ENCODE peak calls at places on chromosomes 11 and 22, in ten cellular contexts. J is fibroblast of pulmonary artery, U is Peyer's patch, S is A549, N is BJ, R is cardiac muscle cell, K is uterus, X is H1, P is NB4, A is right atrium auricular region. Q is an unnamed sample.
A peak's percentile ranks its signal among the peaks of the same experiment; 100 is the strongest.

GRCh38 chr22:35630387-35630793 is 13.3 kb upstream of the MB start:
- DNase-seq in A (no peak), N (no peak), P (no peak), R (peak; percentile 69), J (peak; percentile 60), K (no peak), X (no peak), U (no peak), S (peak; percentile 66), Q (peak; percentile 67)

GRCh38 chr11:43579171-43579918 is 101.2 kb upstream of the HSD17B12 start:
- DNase-seq in K (no peak), X (peak; percentile 86), R (peak; percentile 41), U (no peak), N (no peak), P (peak; percentile 70), S (peak; percentile 67), A (no peak), J (peak; percentile 28), Q (peak; percentile 21)

GRCh38 chr11:56967726-56968125 is 21.0 kb upstream of the OR5AK2 start:
- DNase-seq in A (no peak), K (no peak), N (no peak), J (no peak), U (no peak), S (no peak), R (no peak), X (no peak), P (no peak), Q (no peak)

GRCh38 chr11:2175659-2176058 is 4.0 kb upstream of the TH start:
- DNase-seq in X (no peak), U (no peak), K (no peak), S (no peak), J (peak; percentile 13), P (no peak), R (peak; percentile 29), A (no peak), N (no peak), Q (peak; percentile 38)

GRCh38 chr11:44870142-44870541 is 80.5 kb downstream of the TP53I11 start:
- DNase-seq in P (no peak), R (no peak), N (no peak), K (no peak), X (no peak), A (no peak), U (no peak), S (no peak), J (no peak), Q (no peak)

GRCh38 chr11:48088682-48089050 is 108.3 kb downstream of the PTPRJ start:
- DNase-seq in A (no peak), K (no peak), J (no peak), U (no peak), S (no peak), N (no peak), R (no peak), X (no peak), P (no peak), Q (no peak)

GRCh38 chr11:19164881-19165280 is 36.9 kb downstream of the CSRP3 start:
- DNase-seq in A (no peak), N (no peak), P (no peak), J (no peak), K (no peak), R (no peak), S (no peak), X (no peak), U (no peak), Q (no peak)

GRCh38 chr11:40688369-40688768 is 771.1 kb downstream of the LRRC4C start:
- DNase-seq in X (no peak), U (no peak), P (no peak), K (no peak), A (no peak), S (no peak), N (no peak), J (no peak), R (no peak), Q (no peak)

GRCh38 chr11:105447936-105448702 is 161.8 kb upstream of the GRIA4 start:
- DNase-seq in S (no peak), J (no peak), K (no peak), R (no peak), A (no peak), U (no peak), X (no peak), N (no peak), P (no peak), Q (no peak)

GRCh38 chr11:2212411-2213251 is 41.0 kb upstream of the TH start:
- DNase-seq in N (no peak), X (peak; percentile 46), R (no peak), A (peak; percentile 43), J (no peak), P (no peak), U (no peak), K (peak; percentile 6), S (no peak), Q (no peak)

GRCh38 chr22:29225422-29226090 is 19.9 kb downstream of the EMID1 start:
- DNase-seq in R (peak; percentile 23), U (no peak), P (no peak), X (no peak), K (peak; percentile 29), J (peak; percentile 22), S (no peak), A (peak; percentile 73), N (no peak), Q (peak; percentile 44)

GRCh38 chr11:104254347-104254746 is 90.4 kb upstream of the PDGFD start:
- DNase-seq in X (peak; percentile 87), U (no peak), N (no peak), A (no peak), J (peak; percentile 62), K (no peak), P (peak; percentile 66), S (peak; percentile 26), R (peak; percentile 70), Q (peak; percentile 44)

GRCh38 chr22:45703758-45704157 is 32.1 kb downstream of the ATXN10 start:
- DNase-seq in P (no peak), X (no peak), N (no peak), K (no peak), R (no peak), A (no peak), U (no peak), J (no peak), S (no peak), Q (no peak)

GRCh38 chr22:45708145-45708544 is 36.5 kb downstream of the ATXN10 start:
- DNase-seq in R (no peak), J (no peak), U (no peak), P (no peak), S (no peak), A (no peak), X (no peak), K (no peak), N (no peak), Q (no peak)

GRCh38 chr22:45709004-45709739 is 37.5 kb downstream of the ATXN10 start:
- DNase-seq in N (peak; percentile 61), K (no peak), A (no peak), J (peak; percentile 54), U (no peak), R (peak; percentile 47), X (no peak), S (peak; percentile 90), P (peak; percentile 20), Q (peak; percentile 82)

GRCh38 chr22:45707605-45708004 is 36.0 kb downstream of the ATXN10 start:
- DNase-seq in N (no peak), A (no peak), R (no peak), P (no peak), J (no peak), U (no peak), X (no peak), S (no peak), K (no peak), Q (no peak)

GRCh38 chr22:45704648-45705047 is 33.0 kb downstream of the ATXN10 start:
- DNase-seq in K (no peak), J (no peak), U (no peak), A (no peak), N (no peak), P (no peak), X (no peak), S (no peak), R (no peak), Q (no peak)
- H3K4me3 ChIP-seq in K (no peak overlapping the region), J (no peak overlapping the region), U (no peak overlapping the region), A (no peak overlapping the region), N (no peak overlapping the region), P (no peak overlapping the region), X (no peak overlapping the region), S (no peak overlapping the region), R (no peak overlapping the region), Q (no peak overlapping the region)

GRCh38 chr11:69195819-69196218 is 40.1 kb downstream of the SMIM38 start:
- DNase-seq in R (no peak), J (no peak), A (no peak), N (no peak), K (no peak), S (no peak), U (no peak), P (no peak), X (no peak), Q (no peak)

GRCh38 chr11:69198891-69199582 is 43.3 kb downstream of the SMIM38 start:
- DNase-seq in U (no peak), P (no peak), S (no peak), K (no peak), R (no peak), X (no peak), A (no peak), N (no peak), J (no peak), Q (no peak)

GRCh38 chr11:69194956-69195355 is 39.2 kb downstream of the SMIM38 start:
- DNase-seq in A (no peak), J (no peak), K (no peak), X (no peak), S (no peak), U (no peak), P (no peak), N (no peak), R (no peak), Q (no peak)

GRCh38 chr11:69194396-69194795 is 38.7 kb downstream of the SMIM38 start:
- DNase-seq in S (no peak), R (no peak), X (no peak), K (no peak), A (no peak), N (no peak), P (no peak), U (no peak), J (no peak), Q (no peak)

GRCh38 chr11:69196322-69197169 is 40.8 kb downstream of the SMIM38 start:
- DNase-seq in K (no peak), X (no peak), J (no peak), N (no peak), S (no peak), P (no peak), R (no peak), A (no peak), U (no peak), Q (no peak)
- TF ChIP-seq CTCF in K (no peak), X (no peak), J (no peak), N (no peak), S (no peak), P (no peak), R (no peak), A (no peak), U (no peak), Q (no peak)

GRCh38 chr11:3947084-3947483 is 91.6 kb downstream of the STIM1 start:
- DNase-seq in A (no peak), J (peak; percentile 84), R (peak; percentile 89), X (no peak), S (no peak), P (peak; percentile 42), K (peak; percentile 44), N (no peak), U (peak; percentile 71), Q (peak; percentile 58)
- H3K4me3 ChIP-seq in A (no peak overlapping the region), J (no peak overlapping the region), R (no peak overlapping the region), X (no peak overlapping the region), S (no peak overlapping the region), P (no peak overlapping the region), K (no peak overlapping the region), N (no peak overlapping the region), U (peak overlapping the region; percentile 9), Q (no peak overlapping the region)

GRCh38 chr11:134244593-134244992 is 8.6 kb downstream of the THYN1 start:
- DNase-seq in R (peak; percentile 34), N (no peak), P (peak; percentile 46), X (no peak), S (peak; percentile 30), K (no peak), U (no peak), J (peak; percentile 50), A (no peak), Q (peak; percentile 36)
- TF ChIP-seq CTCF in R (peak; percentile 48), N (peak; percentile 45), P (peak; percentile 56), X (peak; percentile 48), S (peak; percentile 10), K (peak; percentile 10), U (peak; percentile 18), J (peak; percentile 56), A (peak; percentile 17), Q (peak; percentile 55)

Q was measured in cardiac fibroblast.